ENCODE peak calls at places on chromosomes 3 and 15, in eight cellular contexts. Y, W, U, P, F, H, D and M are unnamed samples.

GRCh38 chr3:184604039-184604955 is 42.7 kb downstream of the EPHB3 start:
- DNase-seq in Y (peak; percentile 48), W (no peak), U (no peak), P (no peak), F (no peak), H (no peak), D (no peak), M (no peak)

GRCh38 chr15:68271854-68272471 is 5.6 kb upstream of the FEM1B start:
- DNase-seq in Y (peak; percentile 92), W (no peak), U (no peak), P (peak; percentile 73), F (peak; percentile 43), H (no peak), D (no peak), M (peak; percentile 62)

GRCh38 chr3:63967675-63968611 is 55.4 kb downstream of the PSMD6 start:
- DNase-seq in Y (peak; percentile 48), W (peak; percentile 49), U (no peak), P (no peak), F (no peak), H (peak; percentile 10), D (no peak), M (no peak)

GRCh38 chr15:38992541-38993334 is 428.1 kb upstream of the RASGRP1 start:
- DNase-seq in Y (no peak), W (no peak), U (no peak), P (no peak), F (no peak), H (no peak), D (no peak), M (no peak)

GRCh38 chr15:90024406-90024805 is 23.3 kb downstream of the ZNF710 start:
- DNase-seq in Y (no peak), W (no peak), U (no peak), P (no peak), F (no peak), H (no peak), D (no peak), M (no peak)

GRCh38 chr3:143171656-143172055 is 52.1 kb downstream of the CHST2 start:
- DNase-seq in Y (peak; percentile 67), W (no peak), U (no peak), P (peak; percentile 27), F (no peak), H (no peak), D (no peak), M (no peak)

GRCh38 chr15:31522056-31522455 is 195.4 kb downstream of the KLF13 start:
- DNase-seq in Y (no peak), W (no peak), U (no peak), P (no peak), F (no peak), H (no peak), D (no peak), M (no peak)

GRCh38 chr15:49751191-49751590 is 130.3 kb downstream of the DTWD1 start:
- DNase-seq in Y (no peak), W (peak; percentile 30), U (no peak), P (no peak), F (no peak), H (no peak), D (no peak), M (no peak)

GRCh38 chr15:48300038-48300437 is 31.2 kb upstream of the DUT start:
- DNase-seq in Y (no peak), W (no peak), U (no peak), P (no peak), F (no peak), H (no peak), D (no peak), M (no peak)